ENCODE peak calls at places on chromosomes 7 and 10, in ten cellular contexts. One of them, this sample, is unnamed.

GRCh38 chr10:89792187-89792586 is 90.8 kb downstream of the KIF20B start:
- DNase-seq in stomach: no peak
- DNase-seq in transverse colon: no peak
- DNase-seq in sigmoid colon: no peak
- DNase-seq in endothelial cell of umbilical vein: peak; percentile 10
- DNase-seq in esophagus muscularis mucosa: no peak
- DNase-seq in HCT116: no peak
- DNase-seq in spleen: no peak
- DNase-seq in breast epithelium: no peak
- DNase-seq in GM12878: no peak
- DNase-seq in this sample: no peak

GRCh38 chr7:44867073-44867990 is 18.0 kb downstream of the PURB start:
- DNase-seq in stomach: no peak
- DNase-seq in transverse colon: no peak
- DNase-seq in sigmoid colon: peak; percentile 78
- DNase-seq in endothelial cell of umbilical vein: peak; percentile 60
- DNase-seq in esophagus muscularis mucosa: no peak
- DNase-seq in HCT116: peak; percentile 19
- DNase-seq in spleen: no peak
- DNase-seq in breast epithelium: no peak
- DNase-seq in GM12878: no peak
- DNase-seq in this sample: no peak

GRCh38 chr7:121313220-121313792 is 15.5 kb upstream of the WNT16 start:
- DNase-seq in stomach: no peak
- DNase-seq in transverse colon: peak; percentile 29
- DNase-seq in sigmoid colon: no peak
- DNase-seq in endothelial cell of umbilical vein: no peak
- DNase-seq in esophagus muscularis mucosa: no peak
- DNase-seq in HCT116: no peak
- DNase-seq in spleen: no peak
- DNase-seq in breast epithelium: no peak
- DNase-seq in GM12878: no peak
- DNase-seq in this sample: no peak

GRCh38 chr10:77527839-77528238 is 109.8 kb downstream of the KCNMA1 start:
- DNase-seq in stomach: no peak
- DNase-seq in transverse colon: no peak
- DNase-seq in sigmoid colon: no peak
- DNase-seq in endothelial cell of umbilical vein: no peak
- DNase-seq in esophagus muscularis mucosa: no peak
- DNase-seq in HCT116: no peak
- DNase-seq in spleen: no peak
- DNase-seq in breast epithelium: no peak
- DNase-seq in GM12878: no peak
- DNase-seq in this sample: no peak

GRCh38 chr10:114541081-114541833 is 116.8 kb downstream of the ABLIM1 start:
- DNase-seq in stomach: peak; percentile 63
- DNase-seq in transverse colon: peak; percentile 61
- DNase-seq in sigmoid colon: peak; percentile 89
- DNase-seq in endothelial cell of umbilical vein: peak; percentile 53
- DNase-seq in esophagus muscularis mucosa: peak; percentile 94
- DNase-seq in HCT116: no peak
- DNase-seq in spleen: no peak
- DNase-seq in breast epithelium: no peak
- DNase-seq in GM12878: no peak
- DNase-seq in this sample: peak; percentile 88

GRCh38 chr10:26513101-26513500 is 75.0 kb downstream of the APBB1IP start:
- DNase-seq in stomach: no peak
- DNase-seq in transverse colon: no peak
- DNase-seq in sigmoid colon: no peak
- DNase-seq in endothelial cell of umbilical vein: no peak
- DNase-seq in esophagus muscularis mucosa: no peak
- DNase-seq in HCT116: no peak
- DNase-seq in spleen: no peak
- DNase-seq in breast epithelium: no peak
- DNase-seq in GM12878: no peak
- DNase-seq in this sample: no peak

GRCh38 chr7:2224491-2224928 is 8.2 kb downstream of the MAD1L1 start:
- DNase-seq in stomach: no peak
- DNase-seq in transverse colon: no peak
- DNase-seq in sigmoid colon: no peak
- DNase-seq in endothelial cell of umbilical vein: no peak
- DNase-seq in esophagus muscularis mucosa: no peak
- DNase-seq in HCT116: no peak
- DNase-seq in spleen: no peak
- DNase-seq in breast epithelium: no peak
- DNase-seq in GM12878: no peak
- DNase-seq in this sample: no peak

GRCh38 chr10:125154529-125154928 is 5.8 kb downstream of the CTBP2 start:
- DNase-seq in stomach: no peak
- DNase-seq in transverse colon: no peak
- DNase-seq in sigmoid colon: peak; percentile 19
- DNase-seq in endothelial cell of umbilical vein: no peak
- DNase-seq in esophagus muscularis mucosa: no peak
- DNase-seq in HCT116: no peak
- DNase-seq in spleen: no peak
- DNase-seq in breast epithelium: peak; percentile 17
- DNase-seq in GM12878: no peak
- DNase-seq in this sample: no peak

GRCh38 chr10:115001506-115002381 is 63.7 kb downstream of the TRUB1 start:
- DNase-seq in stomach: no peak
- DNase-seq in transverse colon: no peak
- DNase-seq in sigmoid colon: no peak
- DNase-seq in endothelial cell of umbilical vein: peak; percentile 7
- DNase-seq in esophagus muscularis mucosa: no peak
- DNase-seq in HCT116: no peak
- DNase-seq in spleen: no peak
- DNase-seq in breast epithelium: no peak
- DNase-seq in GM12878: peak; percentile 21
- DNase-seq in this sample: no peak

GRCh38 chr10:116538461-116538860 is 7.3 kb upstream of the PNLIP start:
- DNase-seq in stomach: no peak
- DNase-seq in transverse colon: no peak
- DNase-seq in sigmoid colon: no peak
- DNase-seq in endothelial cell of umbilical vein: no peak
- DNase-seq in esophagus muscularis mucosa: no peak
- DNase-seq in HCT116: peak; percentile 33
- DNase-seq in spleen: no peak
- DNase-seq in breast epithelium: no peak
- DNase-seq in GM12878: no peak
- DNase-seq in this sample: no peak

GRCh38 chr7:104327534-104327933 is 869 bp upstream of the LHFPL3 start:
- DNase-seq in stomach: no peak
- DNase-seq in transverse colon: no peak
- DNase-seq in sigmoid colon: no peak
- DNase-seq in endothelial cell of umbilical vein: no peak
- DNase-seq in esophagus muscularis mucosa: no peak
- DNase-seq in HCT116: no peak
- DNase-seq in spleen: no peak
- DNase-seq in breast epithelium: no peak
- DNase-seq in GM12878: no peak
- DNase-seq in this sample: no peak

GRCh38 chr7:104327963-104328307 is 468 bp upstream of the LHFPL3 start:
- DNase-seq in stomach: no peak
- DNase-seq in transverse colon: no peak
- DNase-seq in sigmoid colon: no peak
- DNase-seq in endothelial cell of umbilical vein: no peak
- DNase-seq in esophagus muscularis mucosa: no peak
- DNase-seq in HCT116: no peak
- DNase-seq in spleen: no peak
- DNase-seq in breast epithelium: no peak
- DNase-seq in GM12878: no peak
- DNase-seq in this sample: no peak

GRCh38 chr7:104328970-104329825 is 795 bp downstream of the LHFPL3 start:
- DNase-seq in stomach: no peak
- DNase-seq in transverse colon: no peak
- DNase-seq in sigmoid colon: no peak
- DNase-seq in endothelial cell of umbilical vein: no peak
- DNase-seq in esophagus muscularis mucosa: no peak
- DNase-seq in HCT116: no peak
- DNase-seq in spleen: no peak
- DNase-seq in breast epithelium: no peak
- DNase-seq in GM12878: no peak
- DNase-seq in this sample: no peak

DNA sequence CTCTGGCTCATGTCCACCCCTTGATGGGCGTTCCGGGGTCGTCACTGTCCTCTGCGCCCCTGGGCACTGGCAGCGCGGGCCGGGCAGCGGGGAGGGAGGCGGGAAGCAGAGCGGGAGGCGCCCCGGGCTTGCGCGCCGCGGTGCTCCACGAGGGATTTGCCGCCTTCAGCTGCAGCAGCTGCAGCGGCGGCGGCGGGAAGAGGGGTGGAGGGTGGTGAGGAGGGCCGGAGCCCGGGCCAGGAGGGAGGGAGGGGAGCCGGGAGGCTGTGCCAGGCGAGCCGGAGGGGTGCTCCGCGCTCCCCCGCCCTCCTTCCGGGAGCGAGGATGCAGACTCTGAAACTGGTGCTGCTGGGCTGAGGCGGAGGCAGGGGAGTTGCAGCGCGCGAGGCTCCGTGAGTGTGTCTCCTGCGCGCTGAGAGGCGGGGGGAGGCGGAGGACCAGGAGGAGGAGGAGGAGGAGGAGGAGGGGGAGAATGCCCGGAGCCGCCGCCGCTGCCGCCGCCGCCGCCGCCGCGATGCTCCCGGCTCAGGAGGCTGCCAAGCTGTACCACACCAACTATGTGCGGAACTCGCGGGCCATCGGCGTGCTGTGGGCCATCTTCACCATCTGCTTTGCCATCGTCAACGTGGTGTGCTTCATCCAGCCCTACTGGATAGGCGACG is at the start of gene LHFPL3:
- DNase-seq in stomach: no peak
- DNase-seq in transverse colon: no peak
- DNase-seq in sigmoid colon: no peak
- DNase-seq in endothelial cell of umbilical vein: no peak
- DNase-seq in esophagus muscularis mucosa: no peak
- DNase-seq in HCT116: no peak
- DNase-seq in spleen: no peak
- DNase-seq in breast epithelium: no peak
- DNase-seq in GM12878: no peak
- DNase-seq in this sample: no peak
- H3K4me3 ChIP-seq in stomach: peak within 1 kb of the TSS; percentile 15
- H3K4me3 ChIP-seq in transverse colon: no peak within 1 kb of the TSS
- H3K4me3 ChIP-seq in sigmoid colon: peak within 1 kb of the TSS; percentile 34
- H3K4me3 ChIP-seq in endothelial cell of umbilical vein: no peak within 1 kb of the TSS
- H3K4me3 ChIP-seq in esophagus muscularis mucosa: peak within 1 kb of the TSS; percentile 35
- H3K4me3 ChIP-seq in HCT116: no peak within 1 kb of the TSS
- H3K4me3 ChIP-seq in spleen: peak within 1 kb of the TSS; percentile 16
- H3K4me3 ChIP-seq in breast epithelium: peak within 1 kb of the TSS; percentile 29
- H3K4me3 ChIP-seq in GM12878: no peak within 1 kb of the TSS
- H3K4me3 ChIP-seq in this sample: peak within 1 kb of the TSS; percentile 33

GRCh38 chr10:3126741-3127342 is 45.7 kb downstream of the PITRM1 start:
- DNase-seq in stomach: no peak
- DNase-seq in transverse colon: peak; percentile 60
- DNase-seq in sigmoid colon: peak; percentile 64
- DNase-seq in endothelial cell of umbilical vein: no peak
- DNase-seq in esophagus muscularis mucosa: no peak
- DNase-seq in HCT116: no peak
- DNase-seq in spleen: no peak
- DNase-seq in breast epithelium: no peak
- DNase-seq in GM12878: no peak
- DNase-seq in this sample: no peak

GRCh38 chr10:3124412-3125175 is 48.0 kb downstream of the PITRM1 start:
- DNase-seq in stomach: no peak
- DNase-seq in transverse colon: no peak
- DNase-seq in sigmoid colon: no peak
- DNase-seq in endothelial cell of umbilical vein: no peak
- DNase-seq in esophagus muscularis mucosa: no peak
- DNase-seq in HCT116: no peak
- DNase-seq in spleen: no peak
- DNase-seq in breast epithelium: no peak
- DNase-seq in GM12878: no peak
- DNase-seq in this sample: no peak

GRCh38 chr10:3127921-3128320 is 44.7 kb downstream of the PITRM1 start:
- DNase-seq in stomach: no peak
- DNase-seq in transverse colon: no peak
- DNase-seq in sigmoid colon: no peak
- DNase-seq in endothelial cell of umbilical vein: no peak
- DNase-seq in esophagus muscularis mucosa: no peak
- DNase-seq in HCT116: no peak
- DNase-seq in spleen: no peak
- DNase-seq in breast epithelium: no peak
- DNase-seq in GM12878: no peak
- DNase-seq in this sample: no peak

GRCh38 chr10:3125527-3126170 is 46.9 kb downstream of the PITRM1 start:
- DNase-seq in stomach: no peak
- DNase-seq in transverse colon: no peak
- DNase-seq in sigmoid colon: no peak
- DNase-seq in endothelial cell of umbilical vein: no peak
- DNase-seq in esophagus muscularis mucosa: no peak
- DNase-seq in HCT116: no peak
- DNase-seq in spleen: no peak
- DNase-seq in breast epithelium: no peak
- DNase-seq in GM12878: no peak
- DNase-seq in this sample: no peak

GRCh38 chr10:3126249-3126648 is 46.3 kb downstream of the PITRM1 start:
- DNase-seq in stomach: no peak
- DNase-seq in transverse colon: no peak
- DNase-seq in sigmoid colon: peak; percentile 59
- DNase-seq in endothelial cell of umbilical vein: no peak
- DNase-seq in esophagus muscularis mucosa: no peak
- DNase-seq in HCT116: no peak
- DNase-seq in spleen: no peak
- DNase-seq in breast epithelium: no peak
- DNase-seq in GM12878: no peak
- DNase-seq in this sample: no peak
- TF ChIP-seq POLR2A in stomach: no peak
- TF ChIP-seq POLR2A in transverse colon: no peak
- TF ChIP-seq POLR2A in sigmoid colon: no peak
- TF ChIP-seq POLR2A in endothelial cell of umbilical vein: no peak
- TF ChIP-seq POLR2A in esophagus muscularis mucosa: no peak
- TF ChIP-seq POLR2A in HCT116: no peak
- TF ChIP-seq POLR2A in spleen: no peak
- TF ChIP-seq POLR2A in breast epithelium: no peak
- TF ChIP-seq POLR2A in GM12878: no peak
- TF ChIP-seq POLR2A in this sample: no peak

GRCh38 chr7:51186531-51186930 is 130.1 kb downstream of the COBL start:
- DNase-seq in stomach: no peak
- DNase-seq in transverse colon: no peak
- DNase-seq in sigmoid colon: no peak
- DNase-seq in endothelial cell of umbilical vein: no peak
- DNase-seq in esophagus muscularis mucosa: no peak
- DNase-seq in HCT116: no peak
- DNase-seq in spleen: peak; percentile 35
- DNase-seq in breast epithelium: no peak
- DNase-seq in GM12878: no peak
- DNase-seq in this sample: no peak
- TF ChIP-seq POLR2AphosphoS5 in stomach: no peak
- TF ChIP-seq POLR2AphosphoS5 in transverse colon: no peak
- TF ChIP-seq POLR2AphosphoS5 in sigmoid colon: no peak
- TF ChIP-seq POLR2AphosphoS5 in endothelial cell of umbilical vein: no peak
- TF ChIP-seq POLR2AphosphoS5 in esophagus muscularis mucosa: no peak
- TF ChIP-seq POLR2AphosphoS5 in HCT116: no peak
- TF ChIP-seq POLR2AphosphoS5 in spleen: no peak
- TF ChIP-seq POLR2AphosphoS5 in breast epithelium: no peak
- TF ChIP-seq POLR2AphosphoS5 in GM12878: no peak
- TF ChIP-seq POLR2AphosphoS5 in this sample: no peak

DNA sequence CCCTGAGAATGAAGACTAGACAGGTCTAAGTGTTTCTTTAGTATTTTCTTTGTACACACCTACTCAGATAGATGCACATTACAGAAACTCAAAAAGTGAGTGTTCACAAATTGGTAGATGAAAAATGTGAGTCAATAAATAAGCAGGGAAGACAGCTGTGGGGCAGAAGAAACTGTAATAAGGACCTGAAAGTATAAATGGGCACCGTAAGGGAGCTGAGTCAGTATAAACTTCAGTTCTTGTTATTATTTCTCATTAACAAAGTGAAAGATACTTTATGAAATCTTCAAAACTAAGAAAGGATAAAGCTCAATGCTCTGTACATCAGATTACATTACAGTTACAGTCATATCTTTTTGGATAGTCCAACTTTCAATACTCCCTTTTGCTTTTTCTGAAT is 2.5 kb downstream of the MTPN start:
- DNase-seq in stomach: no peak
- DNase-seq in transverse colon: no peak
- DNase-seq in sigmoid colon: no peak
- DNase-seq in endothelial cell of umbilical vein: no peak
- DNase-seq in esophagus muscularis mucosa: no peak
- DNase-seq in HCT116: no peak
- DNase-seq in spleen: no peak
- DNase-seq in breast epithelium: no peak
- DNase-seq in GM12878: no peak
- DNase-seq in this sample: no peak
- H3K4me3 ChIP-seq in stomach: no peak overlapping the region
- H3K4me3 ChIP-seq in transverse colon: no peak overlapping the region
- H3K4me3 ChIP-seq in sigmoid colon: no peak overlapping the region
- H3K4me3 ChIP-seq in endothelial cell of umbilical vein: no peak overlapping the region
- H3K4me3 ChIP-seq in esophagus muscularis mucosa: no peak overlapping the region
- H3K4me3 ChIP-seq in HCT116: no peak overlapping the region
- H3K4me3 ChIP-seq in spleen: peak overlapping the region; percentile 96
- H3K4me3 ChIP-seq in breast epithelium: no peak overlapping the region
- H3K4me3 ChIP-seq in GM12878: peak overlapping the region; percentile 97
- H3K4me3 ChIP-seq in this sample: no peak overlapping the region